ENCODE peak calls at places on chromosomes 13 and 19, in four cellular contexts. Y is heart right ventricle, V is Calu3, O is ascending aorta. A is an unnamed sample.

GRCh38 chr19:40279120-40279551 is 6.0 kb downstream of the AKT2 start:
- DNase-seq in O (no peak), Y (peak), V (no peak), A (peak)

GRCh38 chr19:34963531-34964406 is at the start of gene ZNF792:
- DNase-seq in Y (peak), V (peak), O (peak), A (peak)

GRCh38 chr19:33284146-33284643 is 18.1 kb downstream of the CEBPA start:
- DNase-seq in Y (no peak), V (no peak), O (no peak), A (no peak)

GRCh38 chr13:100789481-100789880 is 114.9 kb upstream of the TMTC4 start:
- DNase-seq in O (no peak), Y (no peak), V (no peak), A (peak)

GRCh38 chr19:54133957-54134590 is 3.5 kb upstream of the CNOT3 start:
- DNase-seq in Y (no peak), V (no peak), O (no peak), A (no peak)

GRCh38 chr13:91133941-91134772 is 213.3 kb upstream of the MIR17HG start:
- DNase-seq in Y (peak), O (no peak), V (peak), A (peak)

GRCh38 chr13:113879017-113879416 is 15.1 kb upstream of the GAS6 start:
- DNase-seq in Y (no peak), V (no peak), O (no peak), A (no peak)

GRCh38 chr13:28718186-28718537 is 608 bp downstream of the SLC46A3 start:
- DNase-seq in V (no peak), O (no peak), Y (no peak), A (peak)

GRCh38 chr13:49374585-49375290 is 69.1 kb downstream of the CAB39L start:
- DNase-seq in Y (no peak), V (no peak), O (no peak), A (peak)

GRCh38 chr19:2114821-2115220 is 18.1 kb downstream of the IZUMO4 start:
- DNase-seq in Y (no peak), O (no peak), V (no peak), A (no peak)

GRCh38 chr19:36215276-36216171 is 618 bp downstream of the ZNF146 start:
- DNase-seq in Y (no peak), V (no peak), O (no peak), A (peak)

GRCh38 chr19:47456721-47457478 is 14.8 kb downstream of the SLC8A2 start:
- DNase-seq in V (no peak), Y (no peak), O (no peak), A (no peak)

GRCh38 chr19:7427944-7428343 is 60.9 kb downstream of the PEX11G start:
- DNase-seq in O (no peak), V (no peak), Y (no peak), A (peak)

GRCh38 chr19:14519860-14520407 is 1.7 kb upstream of the DNAJB1 start:
- DNase-seq in Y (no peak), O (no peak), V (peak), A (peak)

GRCh38 chr19:45090598-45090997 is 2.4 kb upstream of the PPP1R37 start:
- DNase-seq in V (no peak), Y (no peak), O (no peak), A (no peak)

GRCh38 chr13:72258340-72258981 is 391.5 kb upstream of the DACH1 start:
- DNase-seq in V (no peak), Y (no peak), O (no peak), A (no peak)

GRCh38 chr19:47860602-47861297 is 1.7 kb downstream of the TPRX2 start:
- DNase-seq in O (no peak), Y (no peak), V (no peak), A (no peak)

GRCh38 chr13:39900106-39900750 is 244.8 kb downstream of the COG6 start:
- DNase-seq in Y (no peak), V (no peak), O (no peak), A (peak)

GRCh38 chr13:26881154-26881553 is 120.6 kb upstream of the GPR12 start:
- DNase-seq in V (no peak), O (no peak), Y (peak), A (peak)

GRCh38 chr19:47650695-47651094 is 41.8 kb downstream of the BICRA start:
- DNase-seq in O (no peak), V (no peak), Y (no peak), A (no peak)

GRCh38 chr13:53105477-53105876 is 76.9 kb downstream of the OLFM4 start:
- DNase-seq in Y (no peak), V (no peak), O (no peak), A (no peak)

GRCh38 chr19:53555352-53555751 is 17.4 kb downstream of the ZNF331 start:
- DNase-seq in V (no peak), Y (no peak), O (no peak), A (no peak)

GRCh38 chr13:46492946-46493345 is 60.0 kb upstream of the LRCH1 start:
- DNase-seq in Y (peak), O (no peak), V (peak), A (peak)

GRCh38 chr19:1250374-1251232 is 2.2 kb downstream of the MIDN start:
- DNase-seq in Y (peak), O (no peak), V (no peak), A (peak)

GRCh38 chr13:75341025-75341424 is 140.9 kb downstream of the TBC1D4 start:
- DNase-seq in Y (no peak), V (no peak), O (no peak), A (no peak)

GRCh38 chr19:16062789-16063188 is 13.5 kb upstream of the TPM4 start:
- DNase-seq in Y (peak), O (peak), V (peak), A (peak)

GRCh38 chr13:32964987-32965386 is 51.2 kb upstream of the KL start:
- DNase-seq in V (no peak), Y (no peak), O (no peak), A (no peak)

GRCh38 chr13:106521101-106521799 is 14.2 kb downstream of the EFNB2 start:
- DNase-seq in O (no peak), V (no peak), Y (no peak), A (no peak)

GRCh38 chr13:106518535-106518934 is 16.9 kb downstream of the EFNB2 start:
- DNase-seq in V (no peak), Y (no peak), O (no peak), A (no peak)

GRCh38 chr13:106522898-106523525 is 12.4 kb downstream of the EFNB2 start:
- DNase-seq in Y (no peak), O (no peak), V (no peak), A (no peak)

GRCh38 chr13:106522112-106522511 is 13.3 kb downstream of the EFNB2 start:
- DNase-seq in V (no peak), O (no peak), Y (no peak), A (no peak)

DNA sequence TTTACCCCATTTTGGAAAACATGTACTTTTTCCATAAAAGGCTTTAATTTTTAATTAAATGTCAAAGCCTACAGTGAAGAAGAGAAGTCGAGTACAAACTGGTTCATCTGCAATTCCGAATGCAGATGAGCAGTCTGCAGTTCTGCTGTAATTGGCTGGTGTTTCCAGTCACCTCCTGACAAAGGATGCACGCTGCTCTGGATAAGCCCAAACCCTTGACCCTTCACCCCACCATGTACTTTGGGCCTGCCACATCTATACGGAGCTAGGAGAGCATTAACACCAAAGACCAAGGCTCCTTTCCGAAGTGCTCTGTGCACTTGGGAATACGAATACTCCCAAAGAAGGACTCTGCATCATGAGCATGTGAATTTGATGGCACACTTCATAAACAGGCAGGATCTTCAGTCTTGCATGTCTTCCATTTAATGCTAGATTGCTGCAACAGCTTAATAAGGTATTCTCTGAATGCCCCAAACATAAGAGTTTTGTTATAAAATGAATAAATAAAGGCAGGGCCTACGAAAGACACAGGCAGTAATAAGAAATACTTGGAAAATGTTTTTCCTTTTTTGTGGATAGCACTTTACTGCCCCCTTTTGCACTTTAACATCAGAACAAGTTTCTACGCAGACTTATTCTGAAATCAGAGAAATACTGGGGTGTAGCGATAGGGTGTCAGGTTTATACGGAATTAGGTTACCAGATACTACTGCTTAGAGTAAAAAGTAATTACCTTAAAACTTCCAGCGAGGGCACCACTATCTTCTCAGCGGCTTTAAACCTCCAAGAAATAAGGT is 15.1 kb downstream of the EFNB2 start:
- DNase-seq in V (no peak), Y (no peak), O (no peak), A (peak)
- TF ChIP-seq CTCF in V (no peak), Y (peak), O (peak), A (peak)

DNA sequence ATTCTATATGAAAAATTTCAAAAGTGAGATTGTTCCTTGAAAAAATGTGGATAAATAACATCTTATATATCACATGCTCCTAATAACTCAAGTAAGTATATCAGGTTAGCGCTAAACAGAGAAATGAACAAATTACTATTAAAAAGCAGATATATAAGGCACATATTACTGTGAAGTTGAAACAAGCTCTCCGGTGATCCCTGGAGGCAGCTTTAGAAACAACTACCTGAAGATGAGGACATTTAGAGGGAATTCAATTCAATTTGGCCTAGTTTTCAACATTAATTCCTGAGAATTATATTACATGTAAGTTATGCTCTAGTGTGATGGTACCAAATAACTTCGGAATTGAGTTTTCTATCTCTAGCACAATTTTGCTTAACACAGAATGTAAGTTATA is 1373.6 kb upstream of the SPRY2 start:
- DNase-seq in O (no peak), Y (no peak), V (no peak), A (no peak)
- TF ChIP-seq CTCF in O (no peak), Y (no peak), V (no peak), A (no peak)

GRCh38 chr19:37329686-37330085 is 41.2 kb upstream of the ZNF527 start:
- DNase-seq in Y (no peak), V (no peak), O (no peak), A (peak)
- TF ChIP-seq CTCF in Y (peak), V (no peak), O (no peak), A (peak)

DNA sequence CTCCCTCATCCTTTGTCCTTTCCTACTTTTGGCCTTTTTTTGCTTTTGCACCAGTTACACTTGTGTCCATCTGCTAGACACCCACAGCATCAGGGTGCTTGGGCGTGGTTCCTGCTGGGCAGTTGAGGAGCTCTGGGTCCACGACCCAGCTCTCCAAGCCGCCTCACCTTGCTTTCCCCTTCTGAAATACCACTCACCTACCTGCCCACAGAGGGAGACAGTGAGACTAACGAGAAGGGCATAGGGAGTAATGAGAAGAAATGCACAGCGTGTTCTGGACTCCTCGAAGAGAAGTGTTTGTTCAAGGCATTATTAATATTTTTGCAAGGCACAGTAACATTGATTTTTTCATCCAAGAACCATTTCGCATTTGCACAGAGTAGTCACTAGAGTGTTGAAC is 92.9 kb downstream of the DNAJC15 start:
- DNase-seq in V (no peak), O (no peak), Y (no peak), A (no peak)
- TF ChIP-seq CTCF in V (no peak), O (no peak), Y (no peak), A (no peak)

DNA sequence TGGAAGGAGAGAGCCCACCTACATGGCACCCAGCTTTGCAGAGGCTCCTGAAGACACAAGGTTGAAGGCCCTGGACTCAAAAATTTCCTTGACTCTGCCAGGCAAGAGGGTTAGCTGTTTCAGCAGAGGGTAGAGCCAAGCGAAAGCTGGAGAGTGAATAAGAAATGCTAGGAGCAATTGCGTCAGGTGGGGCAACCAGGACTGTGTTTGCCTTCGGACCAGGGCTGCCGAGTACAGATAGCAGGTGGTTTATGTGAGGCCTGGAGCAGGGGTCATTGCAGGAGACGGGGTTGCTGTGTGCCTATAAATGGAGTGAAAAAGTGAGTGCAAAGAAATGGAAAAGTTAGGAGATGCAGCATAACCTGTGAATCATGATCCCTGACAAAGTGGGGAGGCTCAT is 59.1 kb downstream of the IRS2 start:
- DNase-seq in Y (no peak), O (no peak), V (no peak), A (no peak)
- TF ChIP-seq CTCF in Y (no peak), O (no peak), V (no peak), A (no peak)

GRCh38 chr19:31110331-31110730 is 238.9 kb downstream of the TSHZ3 start:
- DNase-seq in O (no peak), Y (no peak), V (no peak), A (peak)
- TF ChIP-seq CTCF in O (no peak), Y (peak), V (no peak), A (peak)

GRCh38 chr13:99227909-99228688 is 27.4 kb downstream of the UBAC2 start:
- DNase-seq in V (no peak), O (no peak), Y (no peak), A (no peak)

GRCh38 chr13:99227331-99227900 is 26.8 kb downstream of the UBAC2 start:
- DNase-seq in V (no peak), O (no peak), Y (no peak), A (no peak)

GRCh38 chr13:99226493-99226892 is 25.8 kb downstream of the UBAC2 start:
- DNase-seq in Y (no peak), O (no peak), V (no peak), A (no peak)

GRCh38 chr13:99224019-99224418 is 23.4 kb downstream of the UBAC2 start:
- DNase-seq in V (no peak), O (no peak), Y (no peak), A (no peak)

DNA sequence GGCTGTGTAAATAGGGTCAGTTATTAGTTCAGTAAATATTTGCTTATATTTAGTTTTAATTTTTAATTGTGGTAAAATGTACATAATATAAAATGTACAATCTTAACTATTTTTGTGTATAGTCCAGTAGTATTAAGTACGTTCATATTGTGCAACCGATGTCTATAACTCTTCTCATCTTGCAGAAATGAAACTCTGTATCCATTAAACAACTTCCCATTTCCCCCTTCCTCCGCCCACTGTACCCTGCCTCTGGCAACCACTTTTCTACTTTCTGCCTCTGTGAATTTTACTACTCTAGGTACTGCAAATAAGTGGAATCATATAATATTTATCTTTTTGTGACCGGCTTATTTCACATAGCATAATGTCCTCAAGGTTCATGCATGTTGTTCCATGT is 24.4 kb downstream of the UBAC2 start:
- DNase-seq in O (no peak), V (no peak), Y (no peak), A (no peak)
- TF ChIP-seq CTCF in O (no peak), V (no peak), Y (no peak), A (no peak)

GRCh38 chr19:55166530-55167268 is at the start of gene DNAAF3:
- DNase-seq in O (peak), V (peak), Y (peak), A (peak)

GRCh38 chr19:55160986-55161365 is 3.4 kb upstream of the TNNI3 start:
- DNase-seq in Y (no peak), O (no peak), V (no peak), A (no peak)

GRCh38 chr19:55169136-55169535 is 2.7 kb upstream of the DNAAF3 start:
- DNase-seq in O (no peak), Y (no peak), V (no peak), A (no peak)

GRCh38 chr19:55161571-55162322 is 4.2 kb upstream of the TNNI3 start:
- DNase-seq in O (no peak), V (no peak), Y (no peak), A (no peak)

GRCh38 chr19:55165952-55166529 is 372 bp downstream of the DNAAF3 start:
- DNase-seq in Y (peak), O (peak), V (peak), A (peak)
- TF ChIP-seq CTCF in Y (peak), O (no peak), V (peak), A (peak)

DNA sequence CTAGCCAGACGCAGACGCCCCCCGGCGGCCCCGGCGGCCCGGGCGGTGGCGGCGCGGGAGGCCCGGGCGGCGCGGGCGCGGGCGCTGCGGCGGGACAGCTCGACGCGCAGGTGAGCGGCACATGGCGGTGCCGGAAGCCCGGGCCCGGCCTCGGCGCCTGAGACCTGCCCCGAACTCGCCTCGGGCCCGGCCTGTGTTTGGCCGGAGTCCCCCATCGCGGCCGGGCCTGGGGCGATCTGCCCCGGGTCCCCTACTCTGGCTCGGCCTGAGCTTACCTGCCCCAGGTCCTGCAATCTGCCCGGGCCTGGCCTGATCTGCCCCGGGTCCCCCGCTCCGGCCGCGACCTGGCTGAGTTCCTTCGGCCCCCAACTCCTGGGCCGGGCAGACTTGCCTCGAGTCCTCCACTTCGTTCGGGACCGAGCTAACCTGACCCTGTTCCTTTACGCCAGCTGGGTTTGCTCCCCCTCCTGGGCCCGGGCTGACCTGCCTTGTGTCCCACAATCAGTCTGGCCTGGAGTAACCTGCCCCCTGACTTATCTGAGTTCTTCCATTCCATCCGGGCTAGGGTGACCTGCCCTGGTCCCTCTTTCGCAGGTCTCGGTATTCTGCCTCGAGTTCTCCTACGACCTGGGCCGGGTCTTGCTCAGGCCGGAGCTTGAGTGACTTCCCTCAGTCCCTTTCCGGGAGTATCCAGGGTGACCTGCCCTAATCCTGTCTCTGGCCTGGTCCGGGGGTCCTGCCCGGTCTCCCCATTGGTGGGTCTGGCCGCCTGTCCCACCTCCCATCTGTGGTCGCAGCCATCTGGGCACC is 777 bp downstream of the UPF1 start:
- DNase-seq in V (peak), Y (no peak), O (no peak), A (no peak)
- TF ChIP-seq CTCF in V (no peak), Y (no peak), O (no peak), A (no peak)

GRCh38 chr13:38417727-38418126 is 68.1 kb downstream of the UFM1 start:
- DNase-seq in O (no peak), V (peak), Y (no peak), A (peak)
- TF ChIP-seq CTCF in O (no peak), V (peak), Y (peak), A (peak)

A was measured in fibroblast of pulmonary artery.